ENCODE peak calls at places on chromosomes 6 and 20, in four cellular contexts. One of them, this sample, is unnamed.

GRCh38 chr20:59074456-59074855 is 31.9 kb upstream of the PRELID3B start:
- DNase-seq in mesothelial cell of epicardium: no peak
- DNase-seq in Peyer's patch: no peak
- DNase-seq in AG04450: no peak
- DNase-seq in this sample: no peak

GRCh38 chr20:59837623-59838394 is 95.6 kb downstream of the SYCP2 start:
- DNase-seq in mesothelial cell of epicardium: no peak
- DNase-seq in Peyer's patch: no peak
- DNase-seq in AG04450: no peak
- DNase-seq in this sample: no peak

GRCh38 chr6:129607581-129608186 is 102.3 kb downstream of the ARHGAP18 start:
- DNase-seq in Peyer's patch: no peak
- DNase-seq in AG04450: no peak
- DNase-seq in mesothelial cell of epicardium: no peak
- DNase-seq in this sample: no peak

GRCh38 chr20:3980260-3981131 is 34.9 kb downstream of the RNF24 start:
- DNase-seq in mesothelial cell of epicardium: no peak
- DNase-seq in Peyer's patch: no peak
- DNase-seq in AG04450: peak; percentile 4
- DNase-seq in this sample: no peak

GRCh38 chr6:3838992-3839867 is 9.9 kb upstream of the FAM50B start:
- DNase-seq in Peyer's patch: no peak
- DNase-seq in AG04450: no peak
- DNase-seq in mesothelial cell of epicardium: no peak
- DNase-seq in this sample: peak; percentile 41

GRCh38 chr20:62009869-62010445 is 55.7 kb downstream of the TAF4 start:
- DNase-seq in mesothelial cell of epicardium: no peak
- DNase-seq in Peyer's patch: no peak
- DNase-seq in AG04450: no peak
- DNase-seq in this sample: no peak

GRCh38 chr6:143224516-143224915 is 163.8 kb downstream of the AIG1 start:
- DNase-seq in mesothelial cell of epicardium: no peak
- DNase-seq in AG04450: no peak
- DNase-seq in Peyer's patch: no peak
- DNase-seq in this sample: no peak

GRCh38 chr6:3620389-3620788 is 131.1 kb downstream of the PXDC1 start:
- DNase-seq in mesothelial cell of epicardium: peak; percentile 16
- DNase-seq in Peyer's patch: no peak
- DNase-seq in AG04450: no peak
- DNase-seq in this sample: no peak

GRCh38 chr6:87154641-87155271 is 609 bp upstream of the ZNF292 start:
- DNase-seq in AG04450: peak; percentile 54
- DNase-seq in Peyer's patch: no peak
- DNase-seq in mesothelial cell of epicardium: no peak
- DNase-seq in this sample: peak; percentile 45

GRCh38 chr6:138486249-138487121 is 12.8 kb downstream of the NHSL1 start:
- DNase-seq in AG04450: no peak
- DNase-seq in mesothelial cell of epicardium: no peak
- DNase-seq in Peyer's patch: peak; percentile 50
- DNase-seq in this sample: no peak

GRCh38 chr6:71164890-71165289 is 123.7 kb upstream of the OGFRL1 start:
- DNase-seq in AG04450: no peak
- DNase-seq in Peyer's patch: no peak
- DNase-seq in mesothelial cell of epicardium: no peak
- DNase-seq in this sample: no peak

GRCh38 chr20:36574278-36575065 is 1.1 kb downstream of the TGIF2 start:
- DNase-seq in mesothelial cell of epicardium: peak; percentile 80
- DNase-seq in AG04450: no peak
- DNase-seq in Peyer's patch: peak; percentile 73
- DNase-seq in this sample: no peak

GRCh38 chr6:41976794-41977484 is 35.3 kb upstream of the CCND3 start:
- DNase-seq in AG04450: peak; percentile 44
- DNase-seq in mesothelial cell of epicardium: no peak
- DNase-seq in Peyer's patch: peak; percentile 31
- DNase-seq in this sample: no peak

GRCh38 chr6:88119769-88120168 is 46.4 kb downstream of the CNR1 start:
- DNase-seq in mesothelial cell of epicardium: no peak
- DNase-seq in Peyer's patch: no peak
- DNase-seq in AG04450: no peak
- DNase-seq in this sample: no peak

GRCh38 chr20:6039766-6040165 is 14.1 kb downstream of the LRRN4 start:
- DNase-seq in Peyer's patch: no peak
- DNase-seq in AG04450: no peak
- DNase-seq in mesothelial cell of epicardium: no peak
- DNase-seq in this sample: no peak

GRCh38 chr6:166271376-166271765 is 36.8 kb downstream of the PRR18 start:
- DNase-seq in Peyer's patch: no peak
- DNase-seq in mesothelial cell of epicardium: no peak
- DNase-seq in AG04450: no peak
- DNase-seq in this sample: no peak

GRCh38 chr6:41781302-41781711 is 725 bp downstream of the PRICKLE4 start:
- DNase-seq in mesothelial cell of epicardium: no peak
- DNase-seq in Peyer's patch: no peak
- DNase-seq in AG04450: no peak
- DNase-seq in this sample: no peak

GRCh38 chr6:120384671-120385070 is 949.6 kb downstream of the TBC1D32 start:
- DNase-seq in AG04450: no peak
- DNase-seq in mesothelial cell of epicardium: no peak
- DNase-seq in Peyer's patch: no peak
- DNase-seq in this sample: no peak

GRCh38 chr6:114100421-114100820 is 129.5 kb upstream of the HDAC2 start:
- DNase-seq in AG04450: peak; percentile 4
- DNase-seq in mesothelial cell of epicardium: no peak
- DNase-seq in Peyer's patch: no peak
- DNase-seq in this sample: no peak

GRCh38 chr6:16206595-16207037 is 31.8 kb upstream of the GMPR start:
- DNase-seq in Peyer's patch: peak; percentile 74
- DNase-seq in AG04450: peak; percentile 55
- DNase-seq in mesothelial cell of epicardium: peak; percentile 65
- DNase-seq in this sample: peak; percentile 43

GRCh38 chr6:136989591-136990578 is 54.9 kb downstream of the IL20RA start:
- DNase-seq in Peyer's patch: no peak
- DNase-seq in mesothelial cell of epicardium: peak; percentile 43
- DNase-seq in AG04450: no peak
- DNase-seq in this sample: no peak

GRCh38 chr6:55175078-55175777 is 913 bp downstream of the HCRTR2 start:
- DNase-seq in mesothelial cell of epicardium: no peak
- DNase-seq in AG04450: no peak
- DNase-seq in Peyer's patch: no peak
- DNase-seq in this sample: no peak

GRCh38 chr6:15026832-15027231 is 219.0 kb upstream of the JARID2 start:
- DNase-seq in Peyer's patch: no peak
- DNase-seq in AG04450: peak; percentile 7
- DNase-seq in mesothelial cell of epicardium: no peak
- DNase-seq in this sample: peak; percentile 14

GRCh38 chr6:30006170-30007131 is 54.6 kb upstream of the POLR1H start:
- DNase-seq in mesothelial cell of epicardium: no peak
- DNase-seq in Peyer's patch: peak; percentile 55
- DNase-seq in AG04450: no peak
- DNase-seq in this sample: no peak

GRCh38 chr20:38434770-38435554 is at the start of gene SNHG17:
- DNase-seq in mesothelial cell of epicardium: peak; percentile 93
- DNase-seq in AG04450: peak; percentile 91
- DNase-seq in Peyer's patch: peak; percentile 96
- DNase-seq in this sample: no peak

GRCh38 chr6:85126448-85127178 is 323.3 kb upstream of the NT5E start:
- DNase-seq in mesothelial cell of epicardium: peak; percentile 62
- DNase-seq in Peyer's patch: no peak
- DNase-seq in AG04450: no peak
- DNase-seq in this sample: peak; percentile 5

GRCh38 chr6:167977717-167978467 is 19.6 kb upstream of the KIF25 start:
- DNase-seq in Peyer's patch: no peak
- DNase-seq in AG04450: no peak
- DNase-seq in mesothelial cell of epicardium: no peak
- DNase-seq in this sample: no peak

GRCh38 chr20:51437182-51437923 is 105.2 kb downstream of the NFATC2 start:
- DNase-seq in Peyer's patch: no peak
- DNase-seq in mesothelial cell of epicardium: no peak
- DNase-seq in AG04450: no peak
- DNase-seq in this sample: no peak

GRCh38 chr6:142732790-142733189 is 212.2 kb downstream of the HIVEP2 start:
- DNase-seq in AG04450: no peak
- DNase-seq in mesothelial cell of epicardium: no peak
- DNase-seq in Peyer's patch: no peak
- DNase-seq in this sample: no peak

GRCh38 chr20:21706345-21707195 is 1.1 kb downstream of the PAX1 start:
- DNase-seq in AG04450: no peak
- DNase-seq in Peyer's patch: no peak
- DNase-seq in mesothelial cell of epicardium: no peak
- DNase-seq in this sample: no peak

GRCh38 chr6:6583836-6584235 is 4.7 kb upstream of the LY86 start:
- DNase-seq in AG04450: no peak
- DNase-seq in mesothelial cell of epicardium: no peak
- DNase-seq in Peyer's patch: no peak
- DNase-seq in this sample: no peak

GRCh38 chr20:53599910-53600632 is 6.4 kb upstream of the ZNF217 start:
- DNase-seq in Peyer's patch: peak; percentile 18
- DNase-seq in AG04450: no peak
- DNase-seq in mesothelial cell of epicardium: peak; percentile 13
- DNase-seq in this sample: no peak

GRCh38 chr6:75532521-75532920 is 38.9 kb upstream of the FILIP1 start:
- DNase-seq in Peyer's patch: no peak
- DNase-seq in mesothelial cell of epicardium: no peak
- DNase-seq in AG04450: no peak
- DNase-seq in this sample: peak; percentile 19

GRCh38 chr20:25339608-25340007 is 51.0 kb downstream of the ABHD12 start:
- DNase-seq in mesothelial cell of epicardium: no peak
- DNase-seq in AG04450: no peak
- DNase-seq in Peyer's patch: peak; percentile 64
- DNase-seq in this sample: no peak

GRCh38 chr20:24681634-24682495 is 212.4 kb downstream of the SYNDIG1 start:
- DNase-seq in AG04450: no peak
- DNase-seq in Peyer's patch: no peak
- DNase-seq in mesothelial cell of epicardium: no peak
- DNase-seq in this sample: no peak

GRCh38 chr6:109498049-109498448 is 15.0 kb upstream of the ZBTB24 start:
- DNase-seq in mesothelial cell of epicardium: no peak
- DNase-seq in Peyer's patch: no peak
- DNase-seq in AG04450: no peak
- DNase-seq in this sample: no peak

GRCh38 chr6:15969236-15969778 is 159.6 kb upstream of the MYLIP start:
- DNase-seq in AG04450: no peak
- DNase-seq in Peyer's patch: no peak
- DNase-seq in mesothelial cell of epicardium: no peak
- DNase-seq in this sample: no peak

GRCh38 chr20:21511850-21512633 is 1.8 kb downstream of the NKX2-2 start:
- DNase-seq in mesothelial cell of epicardium: no peak
- DNase-seq in AG04450: no peak
- DNase-seq in Peyer's patch: no peak
- DNase-seq in this sample: no peak

DNA sequence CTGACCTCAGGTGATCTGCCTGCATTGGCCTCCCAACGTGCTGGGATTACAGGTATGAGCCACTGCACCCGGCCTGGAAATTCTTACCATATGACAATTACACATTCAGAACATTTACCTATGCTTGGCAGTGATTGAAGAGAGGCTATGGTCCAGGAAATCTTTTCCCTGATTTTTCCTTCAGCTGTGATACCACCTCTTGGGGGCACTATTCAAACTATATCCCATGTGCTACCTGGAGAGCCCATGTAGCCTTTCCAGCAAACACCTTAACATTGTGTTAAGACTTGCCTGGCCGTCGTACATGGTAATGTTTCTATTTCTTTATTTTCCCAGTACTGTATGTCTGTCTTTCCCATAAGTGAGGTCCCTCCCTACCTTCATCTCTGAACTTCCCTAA is 61.7 kb upstream of the C20orf144 start:
- DNase-seq in Peyer's patch: no peak
- DNase-seq in AG04450: no peak
- DNase-seq in mesothelial cell of epicardium: no peak
- DNase-seq in this sample: no peak
- TF ChIP-seq CTCF in Peyer's patch: no peak
- TF ChIP-seq CTCF in AG04450: no peak
- TF ChIP-seq CTCF in mesothelial cell of epicardium: no peak
- TF ChIP-seq CTCF in this sample: no peak

DNA sequence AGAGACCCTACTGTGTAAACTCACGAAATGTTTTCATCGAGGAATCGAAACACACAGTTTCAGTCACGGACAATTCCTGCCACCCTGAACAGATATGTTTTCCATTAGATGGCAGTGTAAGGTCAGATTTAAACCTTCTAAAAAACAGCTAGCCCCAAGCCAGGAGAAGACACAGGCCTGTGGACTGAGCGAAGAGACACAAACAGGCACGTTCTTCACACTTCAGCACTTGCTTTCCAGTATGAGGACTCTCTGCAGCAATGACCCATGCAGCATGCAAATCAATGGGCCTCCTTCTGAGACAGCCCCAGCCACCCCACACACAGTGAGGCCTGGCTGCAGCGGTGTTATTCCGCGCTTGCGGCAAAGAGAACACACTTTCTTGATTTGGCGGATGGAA is 31.9 kb downstream of the HUS1B start:
- DNase-seq in AG04450: peak; percentile 15
- DNase-seq in Peyer's patch: peak; percentile 50
- DNase-seq in mesothelial cell of epicardium: no peak
- DNase-seq in this sample: no peak
- TF ChIP-seq CTCF in AG04450: peak; percentile 42
- TF ChIP-seq CTCF in Peyer's patch: no peak
- TF ChIP-seq CTCF in mesothelial cell of epicardium: no peak
- TF ChIP-seq CTCF in this sample: no peak

GRCh38 chr6:149929422-149929821 is 6.5 kb upstream of the RAET1G start:
- DNase-seq in AG04450: no peak
- DNase-seq in mesothelial cell of epicardium: no peak
- DNase-seq in Peyer's patch: no peak
- DNase-seq in this sample: no peak
- TF ChIP-seq CTCF in AG04450: peak; percentile 58
- TF ChIP-seq CTCF in mesothelial cell of epicardium: no peak
- TF ChIP-seq CTCF in Peyer's patch: no peak
- TF ChIP-seq CTCF in this sample: peak; percentile 54

GRCh38 chr6:18680842-18681241 is 293.7 kb downstream of the RNF144B start:
- DNase-seq in mesothelial cell of epicardium: no peak
- DNase-seq in Peyer's patch: no peak
- DNase-seq in AG04450: no peak
- DNase-seq in this sample: no peak
- TF ChIP-seq CTCF in mesothelial cell of epicardium: no peak
- TF ChIP-seq CTCF in Peyer's patch: peak; percentile 31
- TF ChIP-seq CTCF in AG04450: no peak
- TF ChIP-seq CTCF in this sample: peak; percentile 16

GRCh38 chr6:123676793-123677192 is 40.0 kb upstream of the TRDN start:
- DNase-seq in mesothelial cell of epicardium: no peak
- DNase-seq in AG04450: no peak
- DNase-seq in Peyer's patch: no peak
- DNase-seq in this sample: no peak
- TF ChIP-seq CTCF in mesothelial cell of epicardium: no peak
- TF ChIP-seq CTCF in AG04450: no peak
- TF ChIP-seq CTCF in Peyer's patch: no peak
- TF ChIP-seq CTCF in this sample: no peak

GRCh38 chr20:56249244-56249955 is 868 bp downstream of the MC3R start:
- DNase-seq in mesothelial cell of epicardium: no peak
- DNase-seq in Peyer's patch: no peak
- DNase-seq in AG04450: no peak
- DNase-seq in this sample: no peak
- TF ChIP-seq CTCF in mesothelial cell of epicardium: no peak
- TF ChIP-seq CTCF in Peyer's patch: peak; percentile 47
- TF ChIP-seq CTCF in AG04450: no peak
- TF ChIP-seq CTCF in this sample: peak; percentile 43

GRCh38 chr20:43767686-43768474 is 41.1 kb upstream of the GTSF1L start:
- DNase-seq in mesothelial cell of epicardium: no peak
- DNase-seq in AG04450: no peak
- DNase-seq in Peyer's patch: no peak
- DNase-seq in this sample: no peak
- TF ChIP-seq CTCF in mesothelial cell of epicardium: no peak
- TF ChIP-seq CTCF in AG04450: peak; percentile 27
- TF ChIP-seq CTCF in Peyer's patch: no peak
- TF ChIP-seq CTCF in this sample: no peak

This sample was measured in kidney epithelial cell.